ENCODE peak calls at places on chromosome 10, in seven cellular contexts. One of them, this sample, is unnamed.

GRCh38 chr10:63719174-63719856 is 198.1 kb downstream of the REEP3 start:
- DNase-seq in mesendoderm: no peak
- DNase-seq in H1: no peak
- DNase-seq in IMR-90: no peak
- DNase-seq in neuronal stem cell: no peak
- DNase-seq in H9: no peak
- DNase-seq in trophoblast cell: no peak
- DNase-seq in this sample: no peak

GRCh38 chr10:23630880-23631279 is 192.0 kb downstream of the OTUD1 start:
- DNase-seq in H1: no peak
- DNase-seq in H9: no peak
- DNase-seq in mesendoderm: peak
- DNase-seq in IMR-90: no peak
- DNase-seq in neuronal stem cell: peak
- DNase-seq in trophoblast cell: no peak
- DNase-seq in this sample: no peak

GRCh38 chr10:124601016-124601415 is 139.4 kb downstream of the LHPP start:
- DNase-seq in trophoblast cell: no peak
- DNase-seq in mesendoderm: no peak
- DNase-seq in neuronal stem cell: no peak
- DNase-seq in IMR-90: no peak
- DNase-seq in H1: no peak
- DNase-seq in H9: no peak
- DNase-seq in this sample: no peak

GRCh38 chr10:79123547-79123963 is 54.8 kb downstream of the ZMIZ1 start:
- DNase-seq in H1: no peak
- DNase-seq in trophoblast cell: no peak
- DNase-seq in mesendoderm: no peak
- DNase-seq in IMR-90: no peak
- DNase-seq in neuronal stem cell: no peak
- DNase-seq in H9: no peak
- DNase-seq in this sample: no peak

GRCh38 chr10:124688889-124689670 is 55.1 kb downstream of the FAM53B start:
- DNase-seq in mesendoderm: peak
- DNase-seq in H9: no peak
- DNase-seq in trophoblast cell: no peak
- DNase-seq in neuronal stem cell: no peak
- DNase-seq in H1: no peak
- DNase-seq in IMR-90: no peak
- DNase-seq in this sample: no peak

GRCh38 chr10:118508863-118509262 is 86.6 kb downstream of the PRLHR start:
- DNase-seq in neuronal stem cell: no peak
- DNase-seq in trophoblast cell: no peak
- DNase-seq in mesendoderm: no peak
- DNase-seq in IMR-90: no peak
- DNase-seq in H1: no peak
- DNase-seq in H9: no peak
- DNase-seq in this sample: no peak

GRCh38 chr10:35995515-35995914 is 353.4 kb upstream of the FZD8 start:
- DNase-seq in trophoblast cell: no peak
- DNase-seq in IMR-90: no peak
- DNase-seq in neuronal stem cell: no peak
- DNase-seq in H1: no peak
- DNase-seq in mesendoderm: no peak
- DNase-seq in H9: no peak
- DNase-seq in this sample: no peak

GRCh38 chr10:61860964-61861758 is 40.3 kb upstream of the ARID5B start:
- DNase-seq in mesendoderm: no peak
- DNase-seq in IMR-90: no peak
- DNase-seq in trophoblast cell: no peak
- DNase-seq in H9: no peak
- DNase-seq in neuronal stem cell: no peak
- DNase-seq in H1: no peak
- DNase-seq in this sample: no peak

GRCh38 chr10:70880077-70880534 is 8.3 kb downstream of the PCBD1 start:
- DNase-seq in H1: peak
- DNase-seq in H9: peak
- DNase-seq in trophoblast cell: peak
- DNase-seq in IMR-90: peak
- DNase-seq in neuronal stem cell: peak
- DNase-seq in mesendoderm: peak
- DNase-seq in this sample: peak

GRCh38 chr10:22479419-22479818 is 134.1 kb downstream of the SPAG6 start:
- DNase-seq in neuronal stem cell: no peak
- DNase-seq in H9: no peak
- DNase-seq in trophoblast cell: no peak
- DNase-seq in H1: no peak
- DNase-seq in mesendoderm: peak
- DNase-seq in IMR-90: no peak
- DNase-seq in this sample: no peak

GRCh38 chr10:85608706-85609105 is 757.9 kb downstream of the GRID1 start:
- DNase-seq in neuronal stem cell: no peak
- DNase-seq in H9: peak
- DNase-seq in mesendoderm: no peak
- DNase-seq in IMR-90: no peak
- DNase-seq in H1: peak
- DNase-seq in trophoblast cell: no peak
- DNase-seq in this sample: no peak

GRCh38 chr10:109456566-109457361 is 466.5 kb downstream of the XPNPEP1 start:
- DNase-seq in trophoblast cell: no peak
- DNase-seq in H1: peak
- DNase-seq in H9: peak
- DNase-seq in neuronal stem cell: peak
- DNase-seq in IMR-90: no peak
- DNase-seq in mesendoderm: peak
- DNase-seq in this sample: peak

GRCh38 chr10:29689001-29689400 is 54.2 kb upstream of the SVIL start:
- DNase-seq in H1: no peak
- DNase-seq in neuronal stem cell: no peak
- DNase-seq in IMR-90: peak
- DNase-seq in mesendoderm: no peak
- DNase-seq in H9: no peak
- DNase-seq in trophoblast cell: no peak
- DNase-seq in this sample: peak

GRCh38 chr10:73920084-73920483 is 9.2 kb downstream of the PLAU start:
- DNase-seq in H9: no peak
- DNase-seq in trophoblast cell: peak
- DNase-seq in mesendoderm: peak
- DNase-seq in IMR-90: no peak
- DNase-seq in H1: no peak
- DNase-seq in neuronal stem cell: no peak
- DNase-seq in this sample: peak

GRCh38 chr10:98589007-98589406 is 142.3 kb upstream of the HPS1 start:
- DNase-seq in trophoblast cell: peak
- DNase-seq in IMR-90: peak
- DNase-seq in H1: no peak
- DNase-seq in neuronal stem cell: no peak
- DNase-seq in H9: no peak
- DNase-seq in mesendoderm: no peak
- DNase-seq in this sample: peak

GRCh38 chr10:127734753-127735152 is 2.2 kb upstream of the FOXI2 start:
- DNase-seq in trophoblast cell: no peak
- DNase-seq in H1: no peak
- DNase-seq in IMR-90: no peak
- DNase-seq in neuronal stem cell: no peak
- DNase-seq in H9: peak
- DNase-seq in mesendoderm: no peak
- DNase-seq in this sample: no peak

GRCh38 chr10:119116326-119116951 is 12.5 kb downstream of the DENND10 start:
- DNase-seq in H1: no peak
- DNase-seq in trophoblast cell: no peak
- DNase-seq in H9: no peak
- DNase-seq in mesendoderm: no peak
- DNase-seq in neuronal stem cell: no peak
- DNase-seq in IMR-90: no peak
- DNase-seq in this sample: peak

GRCh38 chr10:132942740-132943554 is 577 bp upstream of the CFAP46 start:
- DNase-seq in H9: no peak
- DNase-seq in mesendoderm: peak
- DNase-seq in trophoblast cell: no peak
- DNase-seq in H1: no peak
- DNase-seq in neuronal stem cell: no peak
- DNase-seq in IMR-90: no peak
- DNase-seq in this sample: no peak

GRCh38 chr10:86164216-86164774 is 202.3 kb downstream of the GRID1 start:
- DNase-seq in trophoblast cell: no peak
- DNase-seq in H9: no peak
- DNase-seq in H1: no peak
- DNase-seq in IMR-90: no peak
- DNase-seq in mesendoderm: no peak
- DNase-seq in neuronal stem cell: no peak
- DNase-seq in this sample: no peak

GRCh38 chr10:110017940-110018339 is 10.2 kb downstream of the ADD3 start:
- DNase-seq in mesendoderm: no peak
- DNase-seq in IMR-90: no peak
- DNase-seq in H1: no peak
- DNase-seq in trophoblast cell: no peak
- DNase-seq in neuronal stem cell: no peak
- DNase-seq in H9: no peak
- DNase-seq in this sample: no peak

GRCh38 chr10:79034271-79034876 is 34.4 kb upstream of the ZMIZ1 start:
- DNase-seq in mesendoderm: no peak
- DNase-seq in trophoblast cell: no peak
- DNase-seq in IMR-90: no peak
- DNase-seq in neuronal stem cell: no peak
- DNase-seq in H1: no peak
- DNase-seq in H9: no peak
- DNase-seq in this sample: no peak

GRCh38 chr10:30172663-30173062 is 113.3 kb upstream of the JCAD start:
- DNase-seq in trophoblast cell: no peak
- DNase-seq in H1: no peak
- DNase-seq in IMR-90: no peak
- DNase-seq in neuronal stem cell: no peak
- DNase-seq in H9: no peak
- DNase-seq in mesendoderm: no peak
- DNase-seq in this sample: no peak

GRCh38 chr10:8305871-8306652 is 251.6 kb downstream of the GATA3 start:
- DNase-seq in IMR-90: no peak
- DNase-seq in H9: no peak
- DNase-seq in mesendoderm: no peak
- DNase-seq in trophoblast cell: peak
- DNase-seq in neuronal stem cell: no peak
- DNase-seq in H1: no peak
- DNase-seq in this sample: peak

GRCh38 chr10:30248728-30249127 is 100.3 kb downstream of the MTPAP start:
- DNase-seq in trophoblast cell: no peak
- DNase-seq in IMR-90: no peak
- DNase-seq in H9: no peak
- DNase-seq in H1: no peak
- DNase-seq in neuronal stem cell: no peak
- DNase-seq in mesendoderm: no peak
- DNase-seq in this sample: no peak

GRCh38 chr10:71725998-71726672 is 6.6 kb upstream of the C10orf105 start:
- DNase-seq in IMR-90: peak
- DNase-seq in H1: no peak
- DNase-seq in neuronal stem cell: peak
- DNase-seq in mesendoderm: peak
- DNase-seq in H9: peak
- DNase-seq in trophoblast cell: no peak
- DNase-seq in this sample: peak

GRCh38 chr10:33900591-33900990 is 566.1 kb upstream of the NRP1 start:
- DNase-seq in H9: no peak
- DNase-seq in trophoblast cell: no peak
- DNase-seq in mesendoderm: no peak
- DNase-seq in IMR-90: peak
- DNase-seq in neuronal stem cell: no peak
- DNase-seq in H1: no peak
- DNase-seq in this sample: no peak

GRCh38 chr10:95350830-95351228 is 60.0 kb upstream of the PDLIM1 start:
- DNase-seq in H1: no peak
- DNase-seq in mesendoderm: no peak
- DNase-seq in neuronal stem cell: no peak
- DNase-seq in trophoblast cell: no peak
- DNase-seq in H9: no peak
- DNase-seq in IMR-90: no peak
- DNase-seq in this sample: no peak

GRCh38 chr10:97365761-97366351 is 31.3 kb upstream of the FRAT2 start:
- DNase-seq in mesendoderm: no peak
- DNase-seq in trophoblast cell: no peak
- DNase-seq in neuronal stem cell: no peak
- DNase-seq in H1: no peak
- DNase-seq in H9: no peak
- DNase-seq in IMR-90: no peak
- DNase-seq in this sample: no peak
- H3K4ac ChIP-seq in mesendoderm: no peak
- H3K4ac ChIP-seq in trophoblast cell: no peak
- H3K4ac ChIP-seq in neuronal stem cell: no peak
- H3K4ac ChIP-seq in H1: no peak
- H3K4ac ChIP-seq in H9: no peak
- H3K4ac ChIP-seq in IMR-90: no peak
- H3K4ac ChIP-seq in this sample: no peak

GRCh38 chr10:43410345-43410744 is 1.4 kb upstream of the HNRNPF start:
- DNase-seq in neuronal stem cell: no peak
- DNase-seq in trophoblast cell: no peak
- DNase-seq in mesendoderm: no peak
- DNase-seq in H1: no peak
- DNase-seq in IMR-90: no peak
- DNase-seq in H9: no peak
- DNase-seq in this sample: no peak
- H3K4ac ChIP-seq in neuronal stem cell: no peak
- H3K4ac ChIP-seq in trophoblast cell: no peak
- H3K4ac ChIP-seq in mesendoderm: no peak
- H3K4ac ChIP-seq in H1: no peak
- H3K4ac ChIP-seq in IMR-90: no peak
- H3K4ac ChIP-seq in H9: no peak
- H3K4ac ChIP-seq in this sample: no peak

DNA sequence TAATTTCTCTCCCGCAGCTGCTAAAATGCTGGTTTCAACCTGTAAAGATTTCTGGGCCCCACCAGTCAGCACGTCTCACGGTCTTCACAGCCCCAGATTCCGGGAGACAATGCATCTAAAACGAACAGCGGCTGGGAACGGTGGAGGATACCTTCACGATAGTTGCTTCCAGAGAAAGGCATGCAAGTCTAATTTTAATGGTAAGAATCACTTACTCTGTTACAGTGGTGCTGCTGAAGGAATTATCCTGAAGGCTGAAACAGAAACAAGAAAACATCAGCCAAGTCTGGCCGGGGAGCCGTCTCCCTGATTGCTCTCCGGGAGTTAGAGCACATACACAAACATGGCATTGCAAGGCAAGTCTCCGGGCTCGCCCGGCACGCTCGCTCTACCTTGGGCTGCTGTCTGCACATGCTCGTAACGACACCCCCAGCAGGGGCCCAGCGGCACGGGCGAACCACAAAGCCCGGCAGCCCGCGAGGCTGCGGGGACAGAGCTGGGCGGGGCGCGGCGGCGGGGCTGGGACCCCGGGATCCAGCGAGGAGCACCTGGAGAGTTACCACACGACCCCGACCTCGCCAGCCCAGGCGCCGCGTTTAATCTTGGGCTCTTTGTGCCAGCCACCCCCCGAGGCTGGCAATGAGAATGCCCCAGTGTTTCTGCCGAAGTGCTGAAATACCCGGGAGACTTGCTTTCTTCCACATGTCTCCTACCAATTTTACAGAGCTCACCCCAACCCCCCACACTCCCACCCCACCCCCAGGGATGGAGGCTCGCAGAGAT is at the start of gene FAM13C:
- DNase-seq in H9: peak
- DNase-seq in neuronal stem cell: peak
- DNase-seq in trophoblast cell: peak
- DNase-seq in H1: peak
- DNase-seq in IMR-90: peak
- DNase-seq in mesendoderm: peak
- DNase-seq in this sample: peak
- H3K4ac ChIP-seq in H9: no peak
- H3K4ac ChIP-seq in neuronal stem cell: no peak
- H3K4ac ChIP-seq in trophoblast cell: no peak
- H3K4ac ChIP-seq in H1: no peak
- H3K4ac ChIP-seq in IMR-90: peak
- H3K4ac ChIP-seq in mesendoderm: no peak
- H3K4ac ChIP-seq in this sample: peak

GRCh38 chr10:55881588-55881987 is 479.5 kb downstream of the ZWINT start:
- DNase-seq in H9: no peak
- DNase-seq in trophoblast cell: no peak
- DNase-seq in IMR-90: no peak
- DNase-seq in H1: no peak
- DNase-seq in mesendoderm: no peak
- DNase-seq in neuronal stem cell: no peak
- DNase-seq in this sample: no peak
- H3K4ac ChIP-seq in H9: no peak
- H3K4ac ChIP-seq in trophoblast cell: no peak
- H3K4ac ChIP-seq in IMR-90: no peak
- H3K4ac ChIP-seq in H1: no peak
- H3K4ac ChIP-seq in mesendoderm: no peak
- H3K4ac ChIP-seq in neuronal stem cell: no peak
- H3K4ac ChIP-seq in this sample: no peak

This sample was measured in mesenchymal stem cell.